ENCODE peak calls at places on chromosome 2, in nine cellular contexts. One of them, this sample, is unnamed.
A peak's percentile ranks its signal among the peaks of the same experiment; 100 is the strongest.

GRCh38 chr2:108621087-108621559 is 86.9 kb downstream of the LIMS1 start:
- DNase-seq in tibial nerve: no peak
- DNase-seq in esophagus squamous epithelium: no peak
- DNase-seq in tibial artery: no peak
- DNase-seq in mesothelial cell of epicardium: no peak
- DNase-seq in heart left ventricle: no peak
- DNase-seq in choroid plexus epithelial cell: peak; percentile 39
- DNase-seq in nephron progenitor cell: peak; percentile 18
- DNase-seq in IMR-90: peak; percentile 46
- DNase-seq in this sample: no peak

GRCh38 chr2:45833301-45833967 is 182.0 kb downstream of the PRKCE start:
- DNase-seq in tibial nerve: no peak
- DNase-seq in esophagus squamous epithelium: no peak
- DNase-seq in tibial artery: no peak
- DNase-seq in mesothelial cell of epicardium: no peak
- DNase-seq in heart left ventricle: no peak
- DNase-seq in choroid plexus epithelial cell: no peak
- DNase-seq in nephron progenitor cell: no peak
- DNase-seq in IMR-90: no peak
- DNase-seq in this sample: no peak

GRCh38 chr2:237727363-237727762 is 71.2 kb upstream of the RBM44 start:
- DNase-seq in tibial nerve: no peak
- DNase-seq in esophagus squamous epithelium: no peak
- DNase-seq in tibial artery: no peak
- DNase-seq in mesothelial cell of epicardium: no peak
- DNase-seq in heart left ventricle: no peak
- DNase-seq in choroid plexus epithelial cell: no peak
- DNase-seq in nephron progenitor cell: no peak
- DNase-seq in IMR-90: peak; percentile 59
- DNase-seq in this sample: peak; percentile 56

GRCh38 chr2:222844323-222844722 is 16.5 kb upstream of the ACSL3 start:
- DNase-seq in tibial nerve: no peak
- DNase-seq in esophagus squamous epithelium: no peak
- DNase-seq in tibial artery: peak; percentile 21
- DNase-seq in mesothelial cell of epicardium: no peak
- DNase-seq in heart left ventricle: no peak
- DNase-seq in choroid plexus epithelial cell: peak; percentile 90
- DNase-seq in nephron progenitor cell: no peak
- DNase-seq in IMR-90: peak; percentile 96
- DNase-seq in this sample: peak; percentile 96

GRCh38 chr2:190407662-190408537 is at the start of gene MFSD6:
- DNase-seq in tibial nerve: peak; percentile 10
- DNase-seq in esophagus squamous epithelium: no peak
- DNase-seq in tibial artery: peak; percentile 27
- DNase-seq in mesothelial cell of epicardium: peak; percentile 53
- DNase-seq in heart left ventricle: peak; percentile 55
- DNase-seq in choroid plexus epithelial cell: no peak
- DNase-seq in nephron progenitor cell: peak; percentile 71
- DNase-seq in IMR-90: no peak
- DNase-seq in this sample: no peak

GRCh38 chr2:161030260-161031063 is 129.8 kb upstream of the TANK start:
- DNase-seq in tibial nerve: peak; percentile 27
- DNase-seq in esophagus squamous epithelium: no peak
- DNase-seq in tibial artery: peak; percentile 69
- DNase-seq in mesothelial cell of epicardium: no peak
- DNase-seq in heart left ventricle: no peak
- DNase-seq in choroid plexus epithelial cell: peak; percentile 99
- DNase-seq in nephron progenitor cell: no peak
- DNase-seq in IMR-90: peak; percentile 100
- DNase-seq in this sample: peak; percentile 99

GRCh38 chr2:205712508-205712907 is 30.2 kb downstream of the NRP2 start:
- DNase-seq in tibial nerve: no peak
- DNase-seq in esophagus squamous epithelium: no peak
- DNase-seq in tibial artery: no peak
- DNase-seq in mesothelial cell of epicardium: no peak
- DNase-seq in heart left ventricle: no peak
- DNase-seq in choroid plexus epithelial cell: peak; percentile 63
- DNase-seq in nephron progenitor cell: no peak
- DNase-seq in IMR-90: peak; percentile 92
- DNase-seq in this sample: peak; percentile 76

GRCh38 chr2:206045251-206045650 is 40.7 kb downstream of the INO80D start:
- DNase-seq in tibial nerve: no peak
- DNase-seq in esophagus squamous epithelium: no peak
- DNase-seq in tibial artery: no peak
- DNase-seq in mesothelial cell of epicardium: no peak
- DNase-seq in heart left ventricle: no peak
- DNase-seq in choroid plexus epithelial cell: peak; percentile 19
- DNase-seq in nephron progenitor cell: no peak
- DNase-seq in IMR-90: peak; percentile 58
- DNase-seq in this sample: peak; percentile 8

GRCh38 chr2:205848601-205849000 is 166.3 kb downstream of the NRP2 start:
- DNase-seq in tibial nerve: no peak
- DNase-seq in esophagus squamous epithelium: no peak
- DNase-seq in tibial artery: no peak
- DNase-seq in mesothelial cell of epicardium: no peak
- DNase-seq in heart left ventricle: no peak
- DNase-seq in choroid plexus epithelial cell: peak; percentile 25
- DNase-seq in nephron progenitor cell: no peak
- DNase-seq in IMR-90: peak; percentile 41
- DNase-seq in this sample: peak; percentile 43

GRCh38 chr2:107511970-107512789 is 314.5 kb upstream of the RGPD4 start:
- DNase-seq in tibial nerve: no peak
- DNase-seq in esophagus squamous epithelium: no peak
- DNase-seq in tibial artery: no peak
- DNase-seq in mesothelial cell of epicardium: no peak
- DNase-seq in heart left ventricle: no peak
- DNase-seq in choroid plexus epithelial cell: no peak
- DNase-seq in nephron progenitor cell: no peak
- DNase-seq in IMR-90: no peak
- DNase-seq in this sample: no peak

GRCh38 chr2:104766683-104767082 is 87.2 kb upstream of the POU3F3 start:
- DNase-seq in tibial nerve: no peak
- DNase-seq in esophagus squamous epithelium: no peak
- DNase-seq in tibial artery: no peak
- DNase-seq in mesothelial cell of epicardium: no peak
- DNase-seq in heart left ventricle: no peak
- DNase-seq in choroid plexus epithelial cell: peak; percentile 45
- DNase-seq in nephron progenitor cell: no peak
- DNase-seq in IMR-90: no peak
- DNase-seq in this sample: no peak

GRCh38 chr2:216139884-216140283 is 30.7 kb downstream of the XRCC5 start:
- DNase-seq in tibial nerve: no peak
- DNase-seq in esophagus squamous epithelium: no peak
- DNase-seq in tibial artery: no peak
- DNase-seq in mesothelial cell of epicardium: no peak
- DNase-seq in heart left ventricle: no peak
- DNase-seq in choroid plexus epithelial cell: peak; percentile 42
- DNase-seq in nephron progenitor cell: peak; percentile 5
- DNase-seq in IMR-90: no peak
- DNase-seq in this sample: no peak

GRCh38 chr2:105683145-105683544 is 61.6 kb upstream of the NCK2 start:
- DNase-seq in tibial nerve: no peak
- DNase-seq in esophagus squamous epithelium: no peak
- DNase-seq in tibial artery: no peak
- DNase-seq in mesothelial cell of epicardium: no peak
- DNase-seq in heart left ventricle: no peak
- DNase-seq in choroid plexus epithelial cell: no peak
- DNase-seq in nephron progenitor cell: no peak
- DNase-seq in IMR-90: no peak
- DNase-seq in this sample: no peak

GRCh38 chr2:231395188-231396057 is at the start of gene B3GNT7:
- DNase-seq in tibial nerve: no peak
- DNase-seq in esophagus squamous epithelium: no peak
- DNase-seq in tibial artery: no peak
- DNase-seq in mesothelial cell of epicardium: no peak
- DNase-seq in heart left ventricle: no peak
- DNase-seq in choroid plexus epithelial cell: no peak
- DNase-seq in nephron progenitor cell: peak; percentile 47
- DNase-seq in IMR-90: no peak
- DNase-seq in this sample: no peak

GRCh38 chr2:190881480-190882326 is 1.1 kb downstream of the GLS start:
- DNase-seq in tibial nerve: peak; percentile 67
- DNase-seq in esophagus squamous epithelium: peak; percentile 11
- DNase-seq in tibial artery: peak; percentile 72
- DNase-seq in mesothelial cell of epicardium: peak; percentile 63
- DNase-seq in heart left ventricle: peak; percentile 62
- DNase-seq in choroid plexus epithelial cell: peak; percentile 70
- DNase-seq in nephron progenitor cell: peak; percentile 68
- DNase-seq in IMR-90: peak; percentile 87
- DNase-seq in this sample: peak; percentile 86

GRCh38 chr2:746697-747096 is 69.5 kb upstream of the TMEM18 start:
- DNase-seq in tibial nerve: no peak
- DNase-seq in esophagus squamous epithelium: no peak
- DNase-seq in tibial artery: no peak
- DNase-seq in mesothelial cell of epicardium: no peak
- DNase-seq in heart left ventricle: no peak
- DNase-seq in choroid plexus epithelial cell: no peak
- DNase-seq in nephron progenitor cell: no peak
- DNase-seq in IMR-90: no peak
- DNase-seq in this sample: no peak

GRCh38 chr2:42001696-42002331 is 46.0 kb upstream of the PKDCC start:
- DNase-seq in tibial nerve: no peak
- DNase-seq in esophagus squamous epithelium: no peak
- DNase-seq in tibial artery: no peak
- DNase-seq in mesothelial cell of epicardium: peak; percentile 49
- DNase-seq in heart left ventricle: no peak
- DNase-seq in choroid plexus epithelial cell: no peak
- DNase-seq in nephron progenitor cell: peak; percentile 46
- DNase-seq in IMR-90: no peak
- DNase-seq in this sample: peak; percentile 15

GRCh38 chr2:22843919-22844537 is 541.0 kb upstream of the KLHL29 start:
- DNase-seq in tibial nerve: no peak
- DNase-seq in esophagus squamous epithelium: no peak
- DNase-seq in tibial artery: no peak
- DNase-seq in mesothelial cell of epicardium: no peak
- DNase-seq in heart left ventricle: no peak
- DNase-seq in choroid plexus epithelial cell: no peak
- DNase-seq in nephron progenitor cell: no peak
- DNase-seq in IMR-90: no peak
- DNase-seq in this sample: no peak

DNA sequence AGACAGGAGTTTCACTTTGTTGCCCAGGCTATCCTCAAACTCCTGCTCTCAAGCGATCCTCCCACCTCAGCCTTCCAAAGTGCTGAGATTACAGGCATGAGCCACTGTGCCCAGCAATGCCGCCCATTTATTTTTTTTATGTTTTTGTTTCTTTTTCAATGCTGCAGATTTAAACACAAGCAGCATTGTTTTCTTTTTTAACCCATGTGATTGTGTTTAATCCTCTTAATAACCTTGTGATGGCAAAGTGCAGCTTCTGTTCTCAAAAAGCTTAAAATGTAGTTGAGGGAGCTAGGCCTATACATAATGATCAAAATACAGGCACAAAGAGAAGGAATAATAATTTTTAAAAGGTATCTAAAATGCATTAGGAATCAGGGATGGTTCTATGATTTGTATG is 11.5 kb downstream of the MSGN1 start:
- DNase-seq in tibial nerve: no peak
- DNase-seq in esophagus squamous epithelium: no peak
- DNase-seq in tibial artery: no peak
- DNase-seq in mesothelial cell of epicardium: no peak
- DNase-seq in heart left ventricle: no peak
- DNase-seq in choroid plexus epithelial cell: no peak
- DNase-seq in nephron progenitor cell: no peak
- DNase-seq in IMR-90: no peak
- DNase-seq in this sample: no peak
- TF ChIP-seq CTCF in tibial nerve: no peak
- TF ChIP-seq CTCF in esophagus squamous epithelium: no peak
- TF ChIP-seq CTCF in tibial artery: no peak
- TF ChIP-seq CTCF in mesothelial cell of epicardium: no peak
- TF ChIP-seq CTCF in heart left ventricle: no peak
- TF ChIP-seq CTCF in choroid plexus epithelial cell: no peak
- TF ChIP-seq CTCF in nephron progenitor cell: no peak
- TF ChIP-seq CTCF in IMR-90: no peak
- TF ChIP-seq CTCF in this sample: no peak

DNA sequence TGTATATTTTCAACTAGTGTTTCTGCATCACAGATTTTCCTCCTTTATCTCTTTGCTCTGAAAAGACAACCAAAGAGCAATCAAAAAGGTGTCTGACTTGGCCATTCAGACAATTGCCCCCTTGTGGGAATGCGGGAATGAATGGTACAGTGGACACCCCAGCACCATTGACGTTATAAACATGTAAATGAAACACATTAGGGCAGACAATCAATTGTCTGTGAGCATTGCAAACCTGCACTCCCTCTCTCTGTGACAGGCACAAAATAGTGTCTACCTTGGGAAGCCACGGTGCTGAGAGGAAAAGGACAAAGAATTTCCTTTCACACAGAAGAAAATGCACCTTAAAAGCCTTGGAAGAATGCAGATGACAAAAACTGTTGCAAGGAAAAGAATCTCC is 8.0 kb downstream of the ZEB2 start:
- DNase-seq in tibial nerve: no peak
- DNase-seq in esophagus squamous epithelium: no peak
- DNase-seq in tibial artery: no peak
- DNase-seq in mesothelial cell of epicardium: no peak
- DNase-seq in heart left ventricle: no peak
- DNase-seq in choroid plexus epithelial cell: no peak
- DNase-seq in nephron progenitor cell: no peak
- DNase-seq in IMR-90: no peak
- DNase-seq in this sample: no peak
- TF ChIP-seq CTCF in tibial nerve: no peak
- TF ChIP-seq CTCF in esophagus squamous epithelium: no peak
- TF ChIP-seq CTCF in tibial artery: no peak
- TF ChIP-seq CTCF in mesothelial cell of epicardium: no peak
- TF ChIP-seq CTCF in heart left ventricle: no peak
- TF ChIP-seq CTCF in choroid plexus epithelial cell: peak; percentile 16
- TF ChIP-seq CTCF in nephron progenitor cell: no peak
- TF ChIP-seq CTCF in IMR-90: no peak
- TF ChIP-seq CTCF in this sample: peak; percentile 12

DNA sequence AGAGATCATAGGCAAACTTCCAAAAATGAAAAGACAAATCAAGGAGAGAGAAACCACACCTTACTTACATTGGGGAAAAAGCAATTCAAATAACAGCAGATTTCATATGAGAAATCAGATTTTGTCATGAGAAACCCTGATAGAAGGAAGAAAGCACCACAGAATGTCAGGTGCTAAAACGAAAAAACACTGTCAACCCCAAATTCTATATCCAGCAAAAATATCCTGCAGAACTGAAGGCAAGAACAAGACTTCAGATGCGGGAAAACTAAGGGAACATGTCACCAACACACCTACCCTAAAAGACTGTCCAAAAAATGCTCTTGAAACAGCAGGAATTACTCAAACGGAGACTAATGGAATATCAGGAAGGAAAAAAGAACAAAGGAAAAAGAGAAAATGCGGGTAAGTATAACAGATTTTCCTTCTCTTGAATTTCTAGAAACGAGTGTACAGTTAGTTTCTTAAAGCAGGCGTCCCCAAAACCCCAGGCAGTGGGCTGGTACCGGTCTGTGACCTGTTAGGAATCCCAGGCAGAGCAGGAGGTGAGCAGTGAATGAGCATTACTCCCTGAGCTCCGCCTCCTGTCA is 7.3 kb upstream of the ID2 start:
- DNase-seq in tibial nerve: no peak
- DNase-seq in esophagus squamous epithelium: no peak
- DNase-seq in tibial artery: no peak
- DNase-seq in mesothelial cell of epicardium: no peak
- DNase-seq in heart left ventricle: no peak
- DNase-seq in choroid plexus epithelial cell: no peak
- DNase-seq in nephron progenitor cell: no peak
- DNase-seq in IMR-90: no peak
- DNase-seq in this sample: no peak
- TF ChIP-seq CTCF in tibial nerve: no peak
- TF ChIP-seq CTCF in esophagus squamous epithelium: no peak
- TF ChIP-seq CTCF in tibial artery: no peak
- TF ChIP-seq CTCF in mesothelial cell of epicardium: no peak
- TF ChIP-seq CTCF in heart left ventricle: no peak
- TF ChIP-seq CTCF in choroid plexus epithelial cell: no peak
- TF ChIP-seq CTCF in nephron progenitor cell: no peak
- TF ChIP-seq CTCF in IMR-90: no peak
- TF ChIP-seq CTCF in this sample: no peak

GRCh38 chr2:49255325-49256023 is 101.2 kb upstream of the FSHR start:
- DNase-seq in tibial nerve: no peak
- DNase-seq in esophagus squamous epithelium: no peak
- DNase-seq in tibial artery: no peak
- DNase-seq in mesothelial cell of epicardium: no peak
- DNase-seq in heart left ventricle: no peak
- DNase-seq in choroid plexus epithelial cell: peak; percentile 42
- DNase-seq in nephron progenitor cell: no peak
- DNase-seq in IMR-90: no peak
- DNase-seq in this sample: peak; percentile 17
- TF ChIP-seq CTCF in tibial nerve: no peak
- TF ChIP-seq CTCF in esophagus squamous epithelium: no peak
- TF ChIP-seq CTCF in tibial artery: no peak
- TF ChIP-seq CTCF in mesothelial cell of epicardium: peak; percentile 30
- TF ChIP-seq CTCF in heart left ventricle: peak; percentile 50
- TF ChIP-seq CTCF in choroid plexus epithelial cell: peak; percentile 34
- TF ChIP-seq CTCF in nephron progenitor cell: no peak
- TF ChIP-seq CTCF in IMR-90: peak; percentile 23
- TF ChIP-seq CTCF in this sample: peak; percentile 26

This sample was measured in fibroblast of mammary gland.